ENCODE peak calls at places on chromosomes 6 and 20, in four cellular contexts. N is psoas muscle, Y is Panc1, O is cardiac muscle cell. I is an unnamed sample.

GRCh38 chr6:73728548-73729205 is 32.7 kb downstream of the CD109 start:
- DNase-seq in N (no peak), Y (no peak), O (no peak), I (no peak)

GRCh38 chr6:111715321-111715720 is 109.6 kb upstream of the TRAF3IP2 start:
- DNase-seq in N (no peak), Y (no peak), O (no peak), I (no peak)

GRCh38 chr20:36435799-36436541 is 105.3 kb upstream of the MYL9 start:
- DNase-seq in N (peak; percentile 89), Y (peak; percentile 60), O (peak; percentile 60), I (peak; percentile 50)

GRCh38 chr6:34559651-34560365 is 3.7 kb upstream of the SPDEF start:
- DNase-seq in N (no peak), Y (no peak), O (no peak), I (no peak)

GRCh38 chr20:62576815-62577214 is 65.5 kb upstream of the SLCO4A1 start:
- DNase-seq in N (no peak), Y (no peak), O (peak; percentile 37), I (no peak)

GRCh38 chr6:113433506-113433991 is 423.6 kb upstream of the MARCKS start:
- DNase-seq in N (peak; percentile 67), Y (no peak), O (peak; percentile 94), I (no peak)

GRCh38 chr6:15608406-15608805 is 54.4 kb downstream of the DTNBP1 start:
- DNase-seq in N (no peak), Y (no peak), O (peak; percentile 66), I (no peak)

GRCh38 chr6:71967436-71967835 is 81.1 kb downstream of the RIMS1 start:
- DNase-seq in N (no peak), Y (no peak), O (no peak), I (no peak)

GRCh38 chr6:47147175-47147727 is 105.1 kb upstream of the ADGRF1 start:
- DNase-seq in N (no peak), Y (no peak), O (no peak), I (no peak)

GRCh38 chr20:22985212-22985611 is 49.9 kb upstream of the SSTR4 start:
- DNase-seq in N (no peak), Y (no peak), O (no peak), I (no peak)

GRCh38 chr6:55826941-55827340 is 48.4 kb downstream of the BMP5 start:
- DNase-seq in N (no peak), Y (no peak), O (no peak), I (no peak)

DNA sequence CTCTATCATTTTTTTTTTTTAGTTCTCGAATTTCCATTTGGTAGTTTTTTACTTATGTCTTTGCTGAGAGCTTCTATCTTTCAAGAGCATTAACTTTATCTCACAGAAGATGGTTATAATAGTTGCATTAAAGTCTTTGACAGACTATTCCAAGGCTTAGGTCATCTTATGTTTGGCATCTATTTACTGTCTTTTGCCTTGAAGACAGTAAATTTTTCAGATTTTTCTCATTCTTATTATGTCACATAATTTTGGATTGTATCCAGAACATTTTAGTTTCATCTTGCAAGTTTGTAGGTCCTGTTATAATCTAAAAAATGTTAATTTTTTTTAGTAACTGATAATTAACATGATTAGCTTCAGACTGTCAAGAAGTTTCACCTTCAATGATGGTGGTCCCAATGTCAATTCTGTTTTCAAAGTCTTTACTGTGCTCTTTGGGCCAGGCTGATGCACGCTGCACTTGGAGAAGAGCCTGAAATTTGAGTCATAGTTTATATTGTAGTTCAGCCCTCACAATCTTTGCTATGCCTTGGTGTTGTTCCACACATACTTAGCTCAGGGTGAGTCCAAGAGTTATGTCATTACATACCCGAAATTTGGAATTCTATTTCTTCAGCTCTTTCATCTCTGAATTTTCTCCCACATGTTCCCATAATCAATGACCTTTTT is 110.5 kb upstream of the BTBD3 start:
- DNase-seq in N (no peak), Y (no peak), O (peak; percentile 87), I (no peak)
- H3K27ac ChIP-seq in N (no peak overlapping the region), Y (no peak overlapping the region), O (no peak overlapping the region), I (no peak overlapping the region)

GRCh38 chr6:61210549-61210948 is 1075.5 kb downstream of the KHDRBS2 start:
- DNase-seq in N (no peak), Y (no peak), O (no peak), I (no peak)
- H3K9me3 ChIP-seq in N (peaks cover 4% of the 10 kb centered on the region), Y (peaks cover 46% of the 10 kb centered on the region), O (no peaks in the 10 kb centered on the region), I (peaks cover 4% of the 10 kb centered on the region)

GRCh38 chr20:64212750-64213149 is 42.8 kb upstream of the PCMTD2 start:
- DNase-seq in N (peak; percentile 67), Y (no peak), O (peak; percentile 64), I (peak; percentile 50)

GRCh38 chr20:64211874-64212658 is 43.5 kb upstream of the PCMTD2 start:
- DNase-seq in N (no peak), Y (no peak), O (no peak), I (no peak)

GRCh38 chr20:64207641-64208590 is 43.7 kb downstream of the MYT1 start:
- DNase-seq in N (no peak), Y (no peak), O (no peak), I (no peak)

GRCh38 chr20:64209148-64209547 is 44.9 kb downstream of the MYT1 start:
- DNase-seq in N (no peak), Y (no peak), O (no peak), I (no peak)

GRCh38 chr20:64210661-64211369 is 44.7 kb upstream of the PCMTD2 start:
- DNase-seq in N (no peak), Y (no peak), O (peak; percentile 11), I (no peak)
- H3K4me3 ChIP-seq in N (no peak overlapping the region), Y (no peak overlapping the region), O (no peak overlapping the region), I (no peak overlapping the region)

GRCh38 chr6:135183532-135184440 is 2.7 kb downstream of the MYB start:
- DNase-seq in N (peak; percentile 47), Y (peak; percentile 62), O (peak; percentile 57), I (peak; percentile 67)
- H3K27ac ChIP-seq in N (no peak overlapping the region), Y (no peak overlapping the region), O (no peak overlapping the region), I (no peak overlapping the region)

DNA sequence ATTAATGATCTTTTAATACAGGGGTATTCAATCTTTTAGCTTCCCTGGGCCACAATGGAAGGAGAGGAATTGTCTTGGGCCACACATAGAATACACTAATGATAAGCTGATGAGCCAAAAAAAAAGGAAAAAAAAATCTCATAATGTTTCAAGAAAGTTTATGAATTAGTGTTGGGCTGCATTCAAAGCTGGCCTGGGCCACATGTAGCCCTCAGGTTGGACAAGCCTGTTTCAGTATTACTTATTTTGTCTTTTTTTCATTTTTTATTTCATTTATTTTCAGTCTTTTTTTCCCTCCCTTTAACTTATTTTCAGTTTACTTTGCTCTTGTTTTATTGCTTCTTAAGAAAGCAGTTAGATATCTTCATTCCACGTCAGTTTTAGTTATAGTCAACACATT is 2171.8 kb upstream of the DEFB115 start:
- DNase-seq in N (no peak), Y (no peak), O (no peak), I (no peak)
- H3K9me3 ChIP-seq in N (no peaks in the 10 kb centered on the region), Y (no peaks in the 10 kb centered on the region), O (no peaks in the 10 kb centered on the region), I (no peaks in the 10 kb centered on the region)

GRCh38 chr6:137496909-137497721 is 2.9 kb upstream of the OLIG3 start:
- DNase-seq in N (no peak), Y (no peak), O (no peak), I (no peak)

GRCh38 chr6:137494967-137495595 is 887 bp upstream of the OLIG3 start:
- DNase-seq in N (no peak), Y (no peak), O (no peak), I (no peak)

GRCh38 chr6:137494281-137494966 is at the start of gene OLIG3:
- DNase-seq in N (no peak), Y (no peak), O (no peak), I (no peak)

GRCh38 chr6:137496392-137496767 is 2.2 kb upstream of the OLIG3 start:
- DNase-seq in N (no peak), Y (no peak), O (no peak), I (no peak)

DNA sequence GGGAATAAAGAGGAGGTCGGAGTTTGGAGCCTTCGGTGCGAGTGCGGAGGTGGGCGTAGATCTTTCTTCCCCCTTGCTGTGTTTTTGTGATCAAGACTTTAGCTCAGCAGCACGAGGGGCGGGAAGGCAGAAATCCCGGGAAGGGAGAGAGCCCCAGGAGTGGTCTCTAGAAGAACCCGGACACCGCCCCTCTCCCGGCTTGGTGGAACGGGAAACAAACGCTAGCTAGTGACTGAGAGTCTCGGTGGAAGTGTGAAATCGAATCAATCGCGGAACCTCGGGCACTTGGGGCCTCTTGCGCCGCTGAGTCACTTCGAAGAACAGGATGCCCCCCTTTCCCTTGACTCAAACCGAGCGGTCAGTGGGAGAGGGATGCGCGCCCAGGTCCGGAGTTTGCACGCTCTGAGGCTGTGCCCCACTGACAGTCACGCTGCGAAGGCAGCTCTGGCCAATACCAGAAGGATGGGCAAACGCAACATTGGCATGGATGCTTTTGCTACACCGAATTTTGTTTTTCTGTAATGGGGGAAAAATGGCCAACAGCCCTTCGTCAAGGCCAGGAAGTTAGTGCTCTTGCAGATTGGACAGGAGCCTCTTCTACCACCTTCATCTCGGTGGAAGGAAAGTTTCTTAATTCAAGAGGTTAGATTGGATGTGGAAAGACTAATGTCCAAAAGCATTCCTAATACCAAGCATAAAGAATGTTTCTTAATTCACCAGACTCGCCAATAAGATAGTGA is 1.6 kb upstream of the OLIG3 start:
- DNase-seq in N (no peak), Y (no peak), O (no peak), I (no peak)
- H3K4me3 ChIP-seq in N (no peak overlapping the region), Y (no peak overlapping the region), O (no peak overlapping the region), I (no peak overlapping the region)

DNA sequence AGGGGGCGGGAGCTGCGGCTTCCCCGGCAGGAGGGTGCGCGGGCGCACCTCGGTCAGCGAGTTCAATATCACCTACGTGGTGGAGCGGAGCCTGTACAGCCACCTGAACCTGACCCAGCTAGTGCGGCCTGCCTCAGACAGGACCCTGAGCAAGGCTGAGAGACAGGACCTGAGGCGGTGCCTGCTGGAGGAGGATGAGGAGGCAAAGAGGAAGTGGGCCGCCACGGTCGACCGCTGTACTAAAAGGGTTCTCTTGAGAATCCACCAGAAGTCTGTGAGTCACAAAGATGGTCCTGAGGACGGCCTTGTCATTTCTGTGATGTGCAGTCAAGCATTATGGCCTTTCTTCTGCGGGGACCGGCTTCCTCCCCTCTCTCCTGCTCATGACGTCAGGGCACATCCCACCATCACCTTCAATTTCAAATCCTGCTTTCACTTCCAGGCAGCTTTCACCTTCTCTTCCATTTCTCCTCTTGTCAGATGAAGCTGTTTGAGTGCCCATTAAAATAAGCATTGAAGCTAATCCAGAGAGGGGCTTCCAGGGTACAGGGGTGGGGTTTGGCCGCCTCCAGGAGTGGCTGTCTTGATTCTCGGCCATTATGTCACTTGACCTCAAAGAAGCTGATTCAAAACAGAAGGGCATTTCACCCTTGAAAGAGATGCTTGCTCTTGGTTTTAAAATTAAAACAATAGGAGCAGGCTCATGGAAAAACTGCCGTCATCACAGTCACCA is 177.6 kb downstream of the SASH1 start:
- DNase-seq in N (peak; percentile 66), Y (no peak), O (no peak), I (no peak)
- H3K27ac ChIP-seq in N (peak overlapping the region; percentile 46), Y (no peak overlapping the region), O (no peak overlapping the region), I (no peak overlapping the region)

GRCh38 chr6:170074907-170075306 is 216.0 kb downstream of the DLL1 start:
- DNase-seq in N (no peak), Y (no peak), O (no peak), I (no peak)
- H3K9me3 ChIP-seq in N (no peaks in the 10 kb centered on the region), Y (no peaks in the 10 kb centered on the region), O (no peaks in the 10 kb centered on the region), I (peaks cover 4% of the 10 kb centered on the region)